ENCODE peak calls at places on chromosomes 2 and 18, in four cellular contexts. Z is WTC11, H is SK-N-SH, X is GM12878. E is an unnamed sample.
A peak's percentile ranks its signal among the peaks of the same experiment; 100 is the strongest.

GRCh38 chr2:26623541-26624497 is 17.3 kb downstream of the CIB4 start:
- DNase-seq in H (peak; percentile 41), Z (no peak), X (no peak), E (no peak)

GRCh38 chr2:239889641-239890055 is 135.5 kb downstream of the NDUFA10 start:
- DNase-seq in Z (no peak), H (no peak), X (no peak), E (no peak)

GRCh38 chr2:95073856-95074662 is 47.5 kb downstream of the MRPS5 start:
- DNase-seq in H (peak; percentile 12), Z (no peak), X (no peak), E (no peak)

GRCh38 chr2:21231985-21232384 is 108.2 kb downstream of the TDRD15 start:
- DNase-seq in H (no peak), Z (no peak), X (no peak), E (no peak)

GRCh38 chr2:100673691-100674485 is 111.1 kb downstream of the PDCL3 start:
- DNase-seq in X (no peak), Z (no peak), H (no peak), E (no peak)

GRCh38 chr2:44649426-44649825 is 287.7 kb downstream of the CAMKMT start:
- DNase-seq in X (no peak), H (no peak), Z (no peak), E (no peak)

GRCh38 chr2:157830696-157831570 is 45.2 kb downstream of the ACVR1 start:
- DNase-seq in H (no peak), Z (no peak), X (no peak), E (no peak)

GRCh38 chr2:155517362-155517761 is 815.2 kb downstream of the NR4A2 start:
- DNase-seq in H (no peak), X (no peak), Z (no peak), E (no peak)

GRCh38 chr18:2146754-2147153 is 424.6 kb downstream of the METTL4 start:
- DNase-seq in Z (no peak), H (no peak), X (no peak), E (no peak)

GRCh38 chr18:79574938-79575525 is 104.6 kb upstream of the CTDP1 start:
- DNase-seq in Z (no peak), X (no peak), H (no peak), E (no peak)

GRCh38 chr2:72115361-72116080 is 32.1 kb downstream of the CYP26B1 start:
- DNase-seq in Z (no peak), H (peak; percentile 46), X (no peak), E (no peak)

GRCh38 chr2:180660207-180660606 is 320.2 kb upstream of the UBE2E3 start:
- DNase-seq in H (no peak), X (no peak), Z (no peak), E (no peak)

GRCh38 chr2:180656455-180656847 is 324.0 kb upstream of the UBE2E3 start:
- DNase-seq in X (no peak), H (no peak), Z (no peak), E (no peak)

GRCh38 chr2:180655842-180656454 is 324.5 kb upstream of the UBE2E3 start:
- DNase-seq in Z (no peak), H (no peak), X (no peak), E (no peak)

GRCh38 chr2:180655393-180655792 is 325.0 kb upstream of the UBE2E3 start:
- DNase-seq in X (no peak), Z (no peak), H (no peak), E (no peak)

GRCh38 chr2:180657054-180657453 is 323.4 kb upstream of the UBE2E3 start:
- DNase-seq in H (no peak), X (no peak), Z (no peak), E (no peak)
- TF ChIP-seq USF1 in H (no peak), X (no peak), Z (no peak), E (no peak)

GRCh38 chr18:77114070-77114563 is 18.5 kb downstream of the MBP start:
- DNase-seq in H (no peak), X (no peak), Z (no peak), E (no peak)

GRCh38 chr18:77116201-77117080 is 16.1 kb downstream of the MBP start:
- DNase-seq in X (no peak), Z (no peak), H (no peak), E (no peak)

GRCh38 chr18:77113361-77114069 is 19.1 kb downstream of the MBP start:
- DNase-seq in Z (no peak), X (no peak), H (no peak), E (no peak)

GRCh38 chr18:77115461-77115907 is 17.1 kb downstream of the MBP start:
- DNase-seq in Z (no peak), H (no peak), X (no peak), E (no peak)

DNA sequence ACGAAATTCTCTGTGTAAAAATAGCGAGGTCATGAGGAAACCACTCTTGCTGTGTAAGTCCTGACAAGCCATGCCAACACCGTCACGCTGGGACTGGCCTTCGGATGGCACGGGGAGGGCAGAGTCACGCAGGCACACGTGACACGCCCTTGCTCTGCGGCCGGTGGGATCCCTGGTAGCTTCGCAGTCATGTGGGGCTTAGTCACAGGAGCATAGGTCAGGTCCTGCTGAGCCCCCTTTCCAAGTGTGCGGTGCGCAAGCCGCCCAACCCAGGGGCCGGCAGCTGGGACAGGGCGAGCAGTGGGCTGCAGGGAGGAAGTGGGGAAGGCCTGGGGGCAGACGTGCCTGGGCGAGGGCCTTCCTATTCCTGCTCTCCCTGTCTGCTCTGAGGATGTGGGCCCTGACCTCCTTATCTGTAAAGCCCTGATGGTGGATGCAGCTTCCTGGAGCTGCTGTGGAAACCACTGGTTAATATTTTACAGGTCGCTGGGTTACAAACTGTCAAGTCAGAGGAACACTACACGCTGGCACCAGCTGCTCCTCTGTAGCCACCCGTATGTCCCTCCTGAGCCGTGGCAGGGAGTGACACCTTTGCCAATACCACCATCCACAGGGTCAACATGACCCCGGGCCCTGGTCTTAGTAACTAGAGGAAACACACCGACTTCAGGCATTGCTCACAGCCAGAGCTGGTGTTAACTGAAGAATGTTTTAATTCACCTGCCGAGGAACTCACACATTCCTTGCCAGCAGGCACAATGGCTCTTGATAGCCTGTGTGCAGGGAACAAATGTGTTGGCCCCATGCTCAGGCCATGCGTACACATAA is 17.8 kb downstream of the MBP start:
- DNase-seq in X (no peak), H (no peak), Z (no peak), E (no peak)
- TF ChIP-seq USF1 in X (no peak), H (no peak), Z (no peak), E (peak; percentile 23)

GRCh38 chr18:13998571-13998970 is 83.2 kb upstream of the MC2R start:
- DNase-seq in Z (no peak), H (no peak), X (no peak), E (no peak)

GRCh38 chr18:13989209-13989608 is 73.9 kb upstream of the MC2R start:
- DNase-seq in H (no peak), Z (no peak), X (no peak), E (no peak)

GRCh38 chr18:13987956-13988355 is 72.6 kb upstream of the MC2R start:
- DNase-seq in Z (no peak), X (no peak), H (no peak), E (no peak)

GRCh38 chr18:13999266-13999665 is 83.9 kb upstream of the MC2R start:
- DNase-seq in X (no peak), H (no peak), Z (no peak), E (no peak)

DNA sequence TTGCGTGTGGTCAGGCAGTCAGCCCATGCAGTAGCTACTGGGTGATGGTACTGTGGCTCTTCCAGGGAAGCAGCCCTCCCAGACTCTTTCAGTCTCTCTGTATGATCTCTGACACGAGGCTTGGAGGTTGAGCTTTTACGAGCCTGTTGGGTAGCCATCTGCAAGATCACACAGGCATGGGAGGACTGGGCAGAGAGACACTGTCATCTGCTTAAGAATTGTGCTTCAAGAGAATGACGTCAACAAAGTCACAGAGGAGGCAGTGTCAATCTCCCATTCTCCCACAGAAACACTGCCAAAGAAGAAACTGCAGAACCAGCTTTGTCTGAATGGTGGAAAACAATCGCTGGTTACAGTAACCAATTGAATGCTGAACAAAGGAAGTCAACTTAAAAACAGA is 78.4 kb upstream of the MC2R start:
- DNase-seq in X (no peak), H (no peak), Z (no peak), E (no peak)
- TF ChIP-seq USF1 in X (no peak), H (no peak), Z (no peak), E (no peak)

DNA sequence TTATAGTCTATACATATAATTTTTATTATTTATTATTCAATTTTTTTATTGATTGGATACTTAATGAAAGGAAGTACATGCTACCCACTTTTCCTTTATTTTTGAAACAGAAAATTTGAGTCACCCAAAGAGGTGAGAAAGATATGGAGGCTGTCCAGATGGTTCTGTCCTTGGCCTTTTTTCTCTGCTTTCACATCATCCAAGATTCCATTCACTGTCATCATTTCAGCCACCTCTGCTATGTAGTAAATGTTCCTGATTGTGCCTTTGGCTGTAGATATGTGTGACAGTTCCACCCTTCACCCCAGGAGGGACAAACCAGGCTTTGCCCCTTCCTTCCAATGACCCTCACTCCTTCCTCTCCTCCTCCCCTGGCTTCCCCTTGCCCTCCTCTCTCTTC is 675.7 kb upstream of the ID2 start:
- DNase-seq in H (no peak), X (no peak), Z (no peak), E (no peak)
- TF ChIP-seq USF1 in H (no peak), X (no peak), Z (no peak), E (no peak)

GRCh38 chr2:75464348-75464946 is 96.3 kb downstream of the EVA1A start:
- DNase-seq in X (no peak), Z (no peak), H (peak; percentile 38), E (no peak)
- TF ChIP-seq USF1 in X (no peak), Z (no peak), H (no peak), E (no peak)

DNA sequence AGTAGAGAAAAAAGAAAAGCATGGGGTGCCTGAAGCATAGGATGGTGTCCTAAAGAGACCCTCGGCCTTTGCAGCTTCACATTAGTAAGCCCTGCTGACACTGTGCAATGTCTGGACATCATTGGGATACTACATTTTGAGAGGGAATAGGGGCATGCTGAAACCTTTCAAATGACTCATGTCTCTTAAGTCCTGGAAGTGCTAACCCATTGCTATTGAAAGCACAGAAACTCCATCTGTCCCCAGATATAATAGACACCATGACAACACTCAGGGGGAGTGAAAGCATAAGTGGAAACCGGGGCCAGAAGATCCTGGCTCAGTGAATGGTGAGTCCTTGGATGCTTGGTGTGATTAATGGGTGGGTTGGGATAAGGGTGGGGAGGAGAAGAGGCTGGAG is 595.5 kb upstream of the ID2 start:
- DNase-seq in X (no peak), H (no peak), Z (no peak), E (no peak)
- TF ChIP-seq USF1 in X (no peak), H (no peak), Z (no peak), E (no peak)

GRCh38 chr2:174663572-174663971 is 66.0 kb upstream of the WIPF1 start:
- DNase-seq in Z (no peak), H (peak; percentile 68), X (no peak), E (no peak)
- TF ChIP-seq USF1 in Z (no peak), H (no peak), X (no peak), E (no peak)

DNA sequence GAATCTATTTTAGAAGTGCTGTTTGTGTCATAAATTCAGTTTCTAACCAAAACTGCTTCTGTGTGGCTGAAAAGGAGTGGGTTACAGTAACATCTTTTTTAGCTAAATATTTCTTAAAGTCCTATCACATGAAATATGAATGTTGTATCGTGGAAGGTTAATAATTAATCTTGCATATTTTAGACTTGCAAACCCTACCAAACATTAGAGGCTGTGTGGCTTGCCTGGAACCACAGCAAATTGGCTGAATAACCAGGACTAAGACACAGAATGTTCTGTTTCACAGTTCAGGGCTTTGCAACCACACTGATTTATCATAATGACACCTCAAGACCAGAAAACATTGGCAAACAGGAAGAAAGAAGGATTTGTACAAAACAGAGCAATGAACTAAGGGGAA is 208.9 kb upstream of the CNTNAP5 start:
- DNase-seq in X (no peak), Z (no peak), H (no peak), E (no peak)
- TF ChIP-seq USF1 in X (no peak), Z (no peak), H (no peak), E (no peak)

E was measured in K562.